ENCODE peak calls at places on chromosomes 4 and X, in five cellular contexts. U is SHP77, N is glutamatergic neuron, Y is AG09319, E is dorsolateral prefrontal cortex. O is an unnamed sample.

GRCh38 chr4:140249351-140249750 is 95.4 kb upstream of the MAML3 start:
- DNase-seq in U (no peak), E (no peak), N (no peak), Y (no peak), O (no peak)

GRCh38 chr4:98516042-98516440 is 142.4 kb downstream of the TSPAN5 start:
- DNase-seq in E (no peak), N (no peak), U (no peak), Y (no peak), O (no peak)

GRCh38 chr4:134560728-134561127 is 359.1 kb upstream of the PABPC4L start:
- DNase-seq in N (no peak), Y (no peak), E (no peak), U (no peak), O (no peak)

GRCh38 chr4:77089880-77090279 is 14.1 kb upstream of the CCNI start:
- DNase-seq in Y (no peak), N (no peak), E (no peak), U (no peak), O (no peak)

GRCh38 chr4:14856076-14856926 is 146.0 kb upstream of the CPEB2 start:
- DNase-seq in U (no peak), E (no peak), Y (peak; percentile 85), N (no peak), O (no peak)

GRCh38 chrX:72306851-72307645 is 1.3 kb upstream of the CITED1 start:
- DNase-seq in N (peak; percentile 69), E (no peak), Y (no peak), U (peak; percentile 45), O (peak; percentile 33)

GRCh38 chr4:137905930-137906329 is 336.2 kb downstream of the SLC7A11 start:
- DNase-seq in U (no peak), N (no peak), Y (no peak), E (no peak), O (no peak)

GRCh38 chr4:47704693-47705325 is 133.1 kb downstream of the CORIN start:
- DNase-seq in Y (no peak), N (peak; percentile 52), U (peak; percentile 61), E (no peak), O (peak; percentile 10)

GRCh38 chrX:134377537-134377936 is 82.4 kb upstream of the HPRT1 start:
- DNase-seq in N (no peak), U (peak; percentile 14), Y (peak; percentile 8), E (no peak), O (no peak)

GRCh38 chr4:4395849-4396627 is 9.1 kb downstream of the NSG1 start:
- DNase-seq in U (peak; percentile 23), N (peak; percentile 66), Y (no peak), E (no peak), O (peak; percentile 28)

O was measured in nucleus accumbens.